ENCODE peak calls at places on chromosomes 2 and 18, in eight cellular contexts. One of them, this sample, is unnamed.

GRCh38 chr2:44979581-44979980 is 29.7 kb downstream of the SIX2 start:
- DNase-seq in fibroblast of lung: no peak
- DNase-seq in NB4: no peak
- DNase-seq in CD8-positive, alpha-beta T cell: no peak
- DNase-seq in RWPE2: no peak
- DNase-seq in A673: no peak
- DNase-seq in H7: no peak
- DNase-seq in heart left ventricle: no peak
- DNase-seq in this sample: no peak

GRCh38 chr2:74387346-74387745 is 7.2 kb upstream of the DCTN1 start:
- DNase-seq in NB4: no peak
- DNase-seq in A673: no peak
- DNase-seq in RWPE2: no peak
- DNase-seq in H7: no peak
- DNase-seq in fibroblast of lung: peak
- DNase-seq in heart left ventricle: no peak
- DNase-seq in CD8-positive, alpha-beta T cell: no peak
- DNase-seq in this sample: no peak

GRCh38 chr2:26674002-26674751 is 18.3 kb upstream of the KCNK3 start:
- DNase-seq in NB4: no peak
- DNase-seq in RWPE2: no peak
- DNase-seq in A673: no peak
- DNase-seq in heart left ventricle: no peak
- DNase-seq in H7: no peak
- DNase-seq in CD8-positive, alpha-beta T cell: no peak
- DNase-seq in fibroblast of lung: no peak
- DNase-seq in this sample: no peak

GRCh38 chr2:143936758-143937562 is 583.0 kb downstream of the ZEB2 start:
- DNase-seq in RWPE2: peak
- DNase-seq in NB4: peak
- DNase-seq in A673: peak
- DNase-seq in H7: peak
- DNase-seq in heart left ventricle: peak
- DNase-seq in fibroblast of lung: peak
- DNase-seq in CD8-positive, alpha-beta T cell: no peak
- DNase-seq in this sample: no peak

GRCh38 chr18:76573325-76574025 is 78.4 kb upstream of the ZNF516 start:
- DNase-seq in CD8-positive, alpha-beta T cell: no peak
- DNase-seq in RWPE2: no peak
- DNase-seq in H7: no peak
- DNase-seq in fibroblast of lung: peak
- DNase-seq in A673: no peak
- DNase-seq in heart left ventricle: no peak
- DNase-seq in NB4: peak
- DNase-seq in this sample: no peak

GRCh38 chr2:61980758-61981157 is 75.3 kb downstream of the COMMD1 start:
- DNase-seq in CD8-positive, alpha-beta T cell: no peak
- DNase-seq in heart left ventricle: no peak
- DNase-seq in H7: no peak
- DNase-seq in fibroblast of lung: no peak
- DNase-seq in A673: no peak
- DNase-seq in NB4: no peak
- DNase-seq in RWPE2: no peak
- DNase-seq in this sample: no peak

GRCh38 chr2:236631361-236632291 is 62.0 kb downstream of the ACKR3 start:
- DNase-seq in A673: no peak
- DNase-seq in RWPE2: no peak
- DNase-seq in fibroblast of lung: no peak
- DNase-seq in heart left ventricle: peak
- DNase-seq in H7: no peak
- DNase-seq in NB4: no peak
- DNase-seq in CD8-positive, alpha-beta T cell: no peak
- DNase-seq in this sample: no peak

GRCh38 chr2:191243154-191243553 is 2.0 kb upstream of the MYO1B start:
- DNase-seq in RWPE2: no peak
- DNase-seq in NB4: no peak
- DNase-seq in A673: no peak
- DNase-seq in CD8-positive, alpha-beta T cell: no peak
- DNase-seq in H7: no peak
- DNase-seq in fibroblast of lung: no peak
- DNase-seq in heart left ventricle: no peak
- DNase-seq in this sample: no peak

GRCh38 chr2:16645771-16646559 is 19.7 kb downstream of the CYRIA start:
- DNase-seq in heart left ventricle: no peak
- DNase-seq in RWPE2: no peak
- DNase-seq in fibroblast of lung: no peak
- DNase-seq in CD8-positive, alpha-beta T cell: no peak
- DNase-seq in H7: no peak
- DNase-seq in NB4: no peak
- DNase-seq in A673: peak
- DNase-seq in this sample: no peak

GRCh38 chr2:286774-287392 is 1.0 kb downstream of the ALKAL2 start:
- DNase-seq in RWPE2: no peak
- DNase-seq in H7: peak
- DNase-seq in CD8-positive, alpha-beta T cell: no peak
- DNase-seq in NB4: no peak
- DNase-seq in A673: no peak
- DNase-seq in fibroblast of lung: no peak
- DNase-seq in heart left ventricle: no peak
- DNase-seq in this sample: no peak

GRCh38 chr2:222844323-222844722 is 16.5 kb upstream of the ACSL3 start:
- DNase-seq in RWPE2: no peak
- DNase-seq in fibroblast of lung: peak
- DNase-seq in A673: no peak
- DNase-seq in NB4: peak
- DNase-seq in H7: no peak
- DNase-seq in CD8-positive, alpha-beta T cell: no peak
- DNase-seq in heart left ventricle: no peak
- DNase-seq in this sample: no peak

GRCh38 chr2:37344453-37345361 is at the start of gene QPCT:
- DNase-seq in fibroblast of lung: peak
- DNase-seq in CD8-positive, alpha-beta T cell: peak
- DNase-seq in NB4: peak
- DNase-seq in heart left ventricle: peak
- DNase-seq in RWPE2: no peak
- DNase-seq in H7: peak
- DNase-seq in A673: peak
- DNase-seq in this sample: no peak

GRCh38 chr18:9218052-9218451 is 81.5 kb downstream of the ANKRD12 start:
- DNase-seq in RWPE2: no peak
- DNase-seq in heart left ventricle: no peak
- DNase-seq in fibroblast of lung: no peak
- DNase-seq in CD8-positive, alpha-beta T cell: no peak
- DNase-seq in H7: no peak
- DNase-seq in A673: no peak
- DNase-seq in NB4: no peak
- DNase-seq in this sample: no peak

GRCh38 chr18:13804305-13804704 is 19.6 kb upstream of the MC5R start:
- DNase-seq in NB4: no peak
- DNase-seq in H7: no peak
- DNase-seq in heart left ventricle: no peak
- DNase-seq in RWPE2: no peak
- DNase-seq in A673: no peak
- DNase-seq in fibroblast of lung: no peak
- DNase-seq in CD8-positive, alpha-beta T cell: no peak
- DNase-seq in this sample: no peak

GRCh38 chr2:105144128-105144940 is 97.2 kb upstream of the GPR45 start:
- DNase-seq in CD8-positive, alpha-beta T cell: no peak
- DNase-seq in heart left ventricle: no peak
- DNase-seq in fibroblast of lung: no peak
- DNase-seq in H7: peak
- DNase-seq in A673: no peak
- DNase-seq in RWPE2: no peak
- DNase-seq in NB4: no peak
- DNase-seq in this sample: no peak

GRCh38 chr2:119760876-119761275 is 1.2 kb downstream of the PTPN4 start:
- DNase-seq in fibroblast of lung: peak
- DNase-seq in NB4: peak
- DNase-seq in heart left ventricle: no peak
- DNase-seq in H7: no peak
- DNase-seq in CD8-positive, alpha-beta T cell: no peak
- DNase-seq in A673: peak
- DNase-seq in RWPE2: no peak
- DNase-seq in this sample: no peak

DNA sequence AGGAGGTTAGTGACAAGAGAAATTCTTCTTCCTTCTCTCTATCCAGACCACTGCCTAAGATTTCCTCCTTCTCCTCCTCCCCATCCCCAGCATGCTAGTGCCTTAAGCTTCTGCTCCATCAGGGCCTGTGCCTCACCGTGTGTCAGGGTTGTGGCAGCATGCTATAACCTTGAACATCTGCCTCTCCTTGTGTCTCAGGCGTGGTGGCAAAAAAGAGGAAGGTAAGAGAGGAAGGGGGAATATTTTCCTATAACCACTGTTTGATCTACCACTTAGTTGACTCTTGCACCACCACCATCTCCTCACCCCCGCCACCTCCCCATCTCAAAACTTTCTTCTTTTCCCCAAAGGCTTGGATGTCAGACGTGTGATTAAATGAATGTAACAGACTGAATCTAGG is 38.3 kb upstream of the PEX13 start:
- DNase-seq in RWPE2: no peak
- DNase-seq in CD8-positive, alpha-beta T cell: no peak
- DNase-seq in H7: no peak
- DNase-seq in heart left ventricle: no peak
- DNase-seq in A673: no peak
- DNase-seq in NB4: peak
- DNase-seq in fibroblast of lung: no peak
- DNase-seq in this sample: no peak
- H3K4me3 ChIP-seq in RWPE2: no peak
- H3K4me3 ChIP-seq in CD8-positive, alpha-beta T cell: no peak
- H3K4me3 ChIP-seq in H7: no peak
- H3K4me3 ChIP-seq in heart left ventricle: no peak
- H3K4me3 ChIP-seq in A673: no peak
- H3K4me3 ChIP-seq in NB4: no peak
- H3K4me3 ChIP-seq in fibroblast of lung: no peak
- H3K4me3 ChIP-seq in this sample: no peak

GRCh38 chr2:240818543-240819403 is 1.2 kb downstream of the KIF1A start:
- DNase-seq in CD8-positive, alpha-beta T cell: no peak
- DNase-seq in NB4: no peak
- DNase-seq in RWPE2: peak
- DNase-seq in A673: peak
- DNase-seq in H7: peak
- DNase-seq in heart left ventricle: no peak
- DNase-seq in fibroblast of lung: no peak
- DNase-seq in this sample: no peak

GRCh38 chr2:240818293-240818542 is 1.8 kb downstream of the KIF1A start:
- DNase-seq in fibroblast of lung: no peak
- DNase-seq in A673: no peak
- DNase-seq in heart left ventricle: no peak
- DNase-seq in CD8-positive, alpha-beta T cell: no peak
- DNase-seq in H7: no peak
- DNase-seq in NB4: no peak
- DNase-seq in RWPE2: no peak
- DNase-seq in this sample: no peak

GRCh38 chr2:240820607-240821428 is 799 bp upstream of the KIF1A start:
- DNase-seq in H7: peak
- DNase-seq in heart left ventricle: no peak
- DNase-seq in NB4: no peak
- DNase-seq in CD8-positive, alpha-beta T cell: no peak
- DNase-seq in fibroblast of lung: no peak
- DNase-seq in A673: peak
- DNase-seq in RWPE2: peak
- DNase-seq in this sample: no peak

GRCh38 chr2:240820014-240820606 is at the start of gene KIF1A:
- DNase-seq in CD8-positive, alpha-beta T cell: no peak
- DNase-seq in heart left ventricle: no peak
- DNase-seq in fibroblast of lung: no peak
- DNase-seq in A673: peak
- DNase-seq in RWPE2: no peak
- DNase-seq in H7: peak
- DNase-seq in NB4: no peak
- DNase-seq in this sample: no peak

DNA sequence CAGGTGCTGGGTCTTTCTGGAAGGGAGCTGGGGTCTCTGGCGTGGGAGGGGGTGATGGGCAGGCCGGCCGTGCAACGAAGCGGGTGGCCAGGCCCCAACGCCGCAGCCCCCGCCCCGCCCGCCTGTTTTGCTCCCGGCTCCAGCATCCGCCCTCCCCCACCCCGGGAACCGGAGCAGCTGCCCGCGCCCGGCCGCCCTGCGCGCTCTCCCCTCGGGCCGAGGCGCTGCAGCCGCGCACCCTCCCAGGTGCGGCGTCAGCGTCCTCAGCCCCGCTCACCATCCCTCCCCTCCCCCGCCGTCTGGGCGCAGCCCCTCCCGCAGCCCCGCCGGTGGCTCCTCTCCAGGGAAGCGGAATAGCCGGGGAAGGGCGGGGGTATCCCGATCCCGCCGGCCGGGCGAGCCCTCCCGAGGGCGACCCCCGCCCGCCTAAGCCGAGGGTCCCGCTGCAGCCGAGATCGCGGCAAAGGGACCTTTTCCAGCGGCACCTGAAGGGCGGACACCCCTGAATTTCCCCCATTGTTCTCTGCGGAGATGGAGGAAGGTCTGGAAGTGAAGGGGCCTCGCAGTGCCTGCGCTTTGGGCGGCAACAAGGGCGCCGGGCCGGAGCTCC is 510 bp downstream of the KIF1A start:
- DNase-seq in H7: peak
- DNase-seq in A673: no peak
- DNase-seq in NB4: no peak
- DNase-seq in CD8-positive, alpha-beta T cell: no peak
- DNase-seq in fibroblast of lung: no peak
- DNase-seq in heart left ventricle: no peak
- DNase-seq in RWPE2: no peak
- DNase-seq in this sample: no peak
- H3K4me3 ChIP-seq in H7: peak
- H3K4me3 ChIP-seq in A673: peak
- H3K4me3 ChIP-seq in NB4: no peak
- H3K4me3 ChIP-seq in CD8-positive, alpha-beta T cell: no peak
- H3K4me3 ChIP-seq in fibroblast of lung: no peak
- H3K4me3 ChIP-seq in heart left ventricle: peak
- H3K4me3 ChIP-seq in RWPE2: no peak
- H3K4me3 ChIP-seq in this sample: peak

DNA sequence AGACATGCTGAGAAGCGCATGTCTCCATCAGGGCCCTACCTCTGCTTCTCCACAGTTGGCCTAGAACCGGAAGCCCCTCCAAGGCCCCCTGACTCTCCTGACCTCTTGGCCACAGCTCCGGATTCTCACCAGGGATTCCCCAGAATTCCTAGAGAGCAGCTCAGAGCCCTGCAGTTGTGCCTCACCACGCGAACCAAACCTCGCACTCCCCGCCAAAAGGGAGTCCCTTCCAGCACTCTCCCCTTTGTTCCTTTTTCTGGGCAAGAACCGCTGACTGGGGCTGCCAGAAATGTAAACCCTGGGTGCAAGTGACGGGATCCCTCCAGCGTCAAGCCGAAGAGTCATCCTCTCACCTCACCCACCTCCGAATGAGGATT is 36.7 kb downstream of the AFF3 start:
- DNase-seq in RWPE2: no peak
- DNase-seq in NB4: no peak
- DNase-seq in A673: no peak
- DNase-seq in CD8-positive, alpha-beta T cell: no peak
- DNase-seq in H7: peak
- DNase-seq in heart left ventricle: no peak
- DNase-seq in fibroblast of lung: peak
- DNase-seq in this sample: no peak
- H3K4me3 ChIP-seq in RWPE2: no peak
- H3K4me3 ChIP-seq in NB4: no peak
- H3K4me3 ChIP-seq in A673: no peak
- H3K4me3 ChIP-seq in CD8-positive, alpha-beta T cell: no peak
- H3K4me3 ChIP-seq in H7: peak
- H3K4me3 ChIP-seq in heart left ventricle: peak
- H3K4me3 ChIP-seq in fibroblast of lung: peak
- H3K4me3 ChIP-seq in this sample: peak

GRCh38 chr2:212539145-212539880 is 711 bp upstream of the ERBB4 start:
- DNase-seq in A673: peak
- DNase-seq in NB4: no peak
- DNase-seq in heart left ventricle: peak
- DNase-seq in RWPE2: no peak
- DNase-seq in CD8-positive, alpha-beta T cell: no peak
- DNase-seq in fibroblast of lung: peak
- DNase-seq in H7: peak
- DNase-seq in this sample: no peak
- H3K4me3 ChIP-seq in A673: peak
- H3K4me3 ChIP-seq in NB4: no peak
- H3K4me3 ChIP-seq in heart left ventricle: peak
- H3K4me3 ChIP-seq in RWPE2: peak
- H3K4me3 ChIP-seq in CD8-positive, alpha-beta T cell: no peak
- H3K4me3 ChIP-seq in fibroblast of lung: peak
- H3K4me3 ChIP-seq in H7: peak
- H3K4me3 ChIP-seq in this sample: peak

This sample was measured in iPS DF 6.9.